ENCODE peak calls at places on chromosomes 11 and 22, in seven cellular contexts. One of them, this sample, is unnamed.

GRCh38 chr22:23219787-23220484 is 39.6 kb downstream of the BCR start:
- DNase-seq in activated gamma-delta T cell treated with Interleukin-2 at 50 U/mL for 16 hours: peak
- DNase-seq in Jurkat, Clone E6-1: peak
- DNase-seq in body of pancreas: no peak
- DNase-seq in neural crest cell: no peak
- DNase-seq in AG09309: no peak
- DNase-seq in NCI-H2081: no peak
- DNase-seq in this sample: no peak

GRCh38 chr11:103773059-103773458 is 263.4 kb upstream of the DDI1 start:
- DNase-seq in activated gamma-delta T cell treated with Interleukin-2 at 50 U/mL for 16 hours: no peak
- DNase-seq in Jurkat, Clone E6-1: no peak
- DNase-seq in body of pancreas: no peak
- DNase-seq in neural crest cell: no peak
- DNase-seq in AG09309: peak
- DNase-seq in NCI-H2081: no peak
- DNase-seq in this sample: peak

GRCh38 chr22:37581534-37581933 is 1.6 kb upstream of the LGALS2 start:
- DNase-seq in activated gamma-delta T cell treated with Interleukin-2 at 50 U/mL for 16 hours: no peak
- DNase-seq in Jurkat, Clone E6-1: no peak
- DNase-seq in body of pancreas: peak
- DNase-seq in neural crest cell: no peak
- DNase-seq in AG09309: no peak
- DNase-seq in NCI-H2081: no peak
- DNase-seq in this sample: no peak

GRCh38 chr11:40376346-40376745 is 1083.1 kb downstream of the LRRC4C start:
- DNase-seq in activated gamma-delta T cell treated with Interleukin-2 at 50 U/mL for 16 hours: no peak
- DNase-seq in Jurkat, Clone E6-1: no peak
- DNase-seq in body of pancreas: no peak
- DNase-seq in neural crest cell: no peak
- DNase-seq in AG09309: no peak
- DNase-seq in NCI-H2081: no peak
- DNase-seq in this sample: no peak

GRCh38 chr22:35437038-35437437 is 37.1 kb downstream of the MCM5 start:
- DNase-seq in activated gamma-delta T cell treated with Interleukin-2 at 50 U/mL for 16 hours: no peak
- DNase-seq in Jurkat, Clone E6-1: no peak
- DNase-seq in body of pancreas: no peak
- DNase-seq in neural crest cell: no peak
- DNase-seq in AG09309: no peak
- DNase-seq in NCI-H2081: peak
- DNase-seq in this sample: no peak

GRCh38 chr22:26689553-26690301 is 32.3 kb downstream of the MIAT start:
- DNase-seq in activated gamma-delta T cell treated with Interleukin-2 at 50 U/mL for 16 hours: no peak
- DNase-seq in Jurkat, Clone E6-1: no peak
- DNase-seq in body of pancreas: no peak
- DNase-seq in neural crest cell: no peak
- DNase-seq in AG09309: no peak
- DNase-seq in NCI-H2081: no peak
- DNase-seq in this sample: no peak

GRCh38 chr11:475941-476340 is 25.9 kb downstream of the PTDSS2 start:
- DNase-seq in activated gamma-delta T cell treated with Interleukin-2 at 50 U/mL for 16 hours: no peak
- DNase-seq in Jurkat, Clone E6-1: no peak
- DNase-seq in body of pancreas: no peak
- DNase-seq in neural crest cell: no peak
- DNase-seq in AG09309: no peak
- DNase-seq in NCI-H2081: no peak
- DNase-seq in this sample: no peak

GRCh38 chr22:50620861-50621490 is 7.0 kb downstream of the ARSA start:
- DNase-seq in activated gamma-delta T cell treated with Interleukin-2 at 50 U/mL for 16 hours: peak
- DNase-seq in Jurkat, Clone E6-1: peak
- DNase-seq in body of pancreas: no peak
- DNase-seq in neural crest cell: no peak
- DNase-seq in AG09309: no peak
- DNase-seq in NCI-H2081: peak
- DNase-seq in this sample: no peak

GRCh38 chr11:42770444-42771065 is 541.2 kb upstream of the API5 start:
- DNase-seq in activated gamma-delta T cell treated with Interleukin-2 at 50 U/mL for 16 hours: no peak
- DNase-seq in Jurkat, Clone E6-1: peak
- DNase-seq in body of pancreas: peak
- DNase-seq in neural crest cell: peak
- DNase-seq in AG09309: no peak
- DNase-seq in NCI-H2081: peak
- DNase-seq in this sample: peak

GRCh38 chr22:30324008-30324730 is 2.6 kb downstream of the TBC1D10A start:
- DNase-seq in activated gamma-delta T cell treated with Interleukin-2 at 50 U/mL for 16 hours: peak
- DNase-seq in Jurkat, Clone E6-1: peak
- DNase-seq in body of pancreas: no peak
- DNase-seq in neural crest cell: no peak
- DNase-seq in AG09309: no peak
- DNase-seq in NCI-H2081: no peak
- DNase-seq in this sample: no peak

GRCh38 chr22:23263651-23264555 is 83.6 kb downstream of the BCR start:
- DNase-seq in activated gamma-delta T cell treated with Interleukin-2 at 50 U/mL for 16 hours: peak
- DNase-seq in Jurkat, Clone E6-1: no peak
- DNase-seq in body of pancreas: no peak
- DNase-seq in neural crest cell: no peak
- DNase-seq in AG09309: no peak
- DNase-seq in NCI-H2081: no peak
- DNase-seq in this sample: no peak

GRCh38 chr11:12552677-12553076 is 121.5 kb upstream of the TEAD1 start:
- DNase-seq in activated gamma-delta T cell treated with Interleukin-2 at 50 U/mL for 16 hours: no peak
- DNase-seq in Jurkat, Clone E6-1: no peak
- DNase-seq in body of pancreas: no peak
- DNase-seq in neural crest cell: no peak
- DNase-seq in AG09309: peak
- DNase-seq in NCI-H2081: no peak
- DNase-seq in this sample: peak

GRCh38 chr11:64762916-64763803 is 3.4 kb upstream of the PYGM start:
- DNase-seq in activated gamma-delta T cell treated with Interleukin-2 at 50 U/mL for 16 hours: no peak
- DNase-seq in Jurkat, Clone E6-1: peak
- DNase-seq in body of pancreas: no peak
- DNase-seq in neural crest cell: no peak
- DNase-seq in AG09309: no peak
- DNase-seq in NCI-H2081: peak
- DNase-seq in this sample: no peak

This sample was measured in GM04504.